ENCODE peak calls at places on chromosomes 12 and 14, in ten cellular contexts. N, V, C, S, Y, K, X, H, L and Q are unnamed samples.

GRCh38 chr12:91434081-91434480 is 251.5 kb upstream of the DCN start:
- DNase-seq in N (no peak), V (no peak), C (no peak), S (no peak), Y (no peak), K (no peak), X (no peak), H (no peak), L (no peak), Q (no peak)

GRCh38 chr12:26334621-26335124 is 139.3 kb downstream of the SSPN start:
- DNase-seq in N (no peak), V (no peak), C (no peak), S (no peak), Y (no peak), K (no peak), X (no peak), H (peak), L (no peak), Q (no peak)

GRCh38 chr12:46264057-46264456 is 4.8 kb downstream of the SLC38A1 start:
- DNase-seq in N (peak), V (no peak), C (no peak), S (no peak), Y (no peak), K (no peak), X (no peak), H (no peak), L (no peak), Q (no peak)

GRCh38 chr14:33702293-33702692 is 248.6 kb downstream of the EGLN3 start:
- DNase-seq in N (no peak), V (no peak), C (no peak), S (no peak), Y (no peak), K (no peak), X (no peak), H (no peak), L (no peak), Q (no peak)

GRCh38 chr14:63875311-63875710 is 22.5 kb downstream of the SYNE2 start:
- DNase-seq in N (no peak), V (no peak), C (no peak), S (no peak), Y (no peak), K (no peak), X (peak), H (no peak), L (no peak), Q (no peak)

GRCh38 chr12:25272937-25273526 is 22.3 kb upstream of the KRAS start:
- DNase-seq in N (no peak), V (no peak), C (no peak), S (no peak), Y (no peak), K (no peak), X (no peak), H (no peak), L (peak), Q (no peak)

GRCh38 chr12:100234591-100235304 is 32.1 kb downstream of the DEPDC4 start:
- DNase-seq in N (peak), V (peak), C (no peak), S (no peak), Y (no peak), K (no peak), X (peak), H (no peak), L (no peak), Q (peak)

GRCh38 chr12:123757555-123757954 is 4.5 kb upstream of the DNAH10 start:
- DNase-seq in N (peak), V (no peak), C (no peak), S (no peak), Y (no peak), K (no peak), X (no peak), H (no peak), L (no peak), Q (no peak)

GRCh38 chr12:108597559-108598471 is at the start of gene TMEM119:
- DNase-seq in N (no peak), V (no peak), C (no peak), S (no peak), Y (no peak), K (no peak), X (no peak), H (peak), L (no peak), Q (no peak)

GRCh38 chr12:84805474-84805858 is 107.1 kb downstream of the SLC6A15 start:
- DNase-seq in N (no peak), V (no peak), C (no peak), S (no peak), Y (no peak), K (no peak), X (no peak), H (no peak), L (no peak), Q (no peak)

GRCh38 chr14:32028599-32028998 is 48.5 kb upstream of the ARHGAP5 start:
- DNase-seq in N (no peak), V (no peak), C (no peak), S (no peak), Y (no peak), K (no peak), X (peak), H (no peak), L (no peak), Q (no peak)

GRCh38 chr14:91170504-91171121 is 56.7 kb downstream of the DGLUCY start:
- DNase-seq in N (no peak), V (no peak), C (no peak), S (no peak), Y (no peak), K (peak), X (peak), H (peak), L (peak), Q (no peak)

GRCh38 chr12:85823436-85824179 is 12.6 kb downstream of the RASSF9 start:
- DNase-seq in N (no peak), V (no peak), C (no peak), S (no peak), Y (no peak), K (no peak), X (peak), H (no peak), L (no peak), Q (no peak)

GRCh38 chr12:12358528-12358927 is 1.6 kb downstream of the BORCS5 start:
- DNase-seq in N (no peak), V (no peak), C (no peak), S (no peak), Y (no peak), K (no peak), X (no peak), H (no peak), L (no peak), Q (no peak)

GRCh38 chr12:118035194-118036041 is 18.9 kb downstream of the RFC5 start:
- DNase-seq in N (no peak), V (peak), C (no peak), S (no peak), Y (no peak), K (no peak), X (peak), H (no peak), L (no peak), Q (no peak)

GRCh38 chr14:65054471-65055085 is 47.7 kb downstream of the MAX start:
- DNase-seq in N (no peak), V (no peak), C (no peak), S (no peak), Y (no peak), K (no peak), X (no peak), H (no peak), L (peak), Q (no peak)

GRCh38 chr12:2288471-2288870 is 235.7 kb downstream of the CACNA1C start:
- DNase-seq in N (no peak), V (no peak), C (no peak), S (no peak), Y (no peak), K (no peak), X (no peak), H (no peak), L (peak), Q (no peak)

GRCh38 chr12:109626378-109627115 is 53.0 kb downstream of the MVK start:
- DNase-seq in N (no peak), V (no peak), C (no peak), S (no peak), Y (no peak), K (no peak), X (no peak), H (peak), L (no peak), Q (no peak)

GRCh38 chr12:131770120-131770519 is 58.1 kb upstream of the MMP17 start:
- DNase-seq in N (no peak), V (no peak), C (no peak), S (no peak), Y (no peak), K (no peak), X (no peak), H (no peak), L (no peak), Q (no peak)

GRCh38 chr12:71476513-71476912 is 36.9 kb downstream of the LGR5 start:
- DNase-seq in N (peak), V (no peak), C (no peak), S (no peak), Y (no peak), K (no peak), X (peak), H (no peak), L (no peak), Q (no peak)

GRCh38 chr12:107593713-107594381 is 91.8 kb upstream of the PWP1 start:
- DNase-seq in N (no peak), V (no peak), C (no peak), S (no peak), Y (no peak), K (no peak), X (no peak), H (no peak), L (no peak), Q (no peak)

GRCh38 chr14:90573385-90574105 is 176.7 kb downstream of the CALM1 start:
- DNase-seq in N (no peak), V (no peak), C (no peak), S (no peak), Y (no peak), K (no peak), X (no peak), H (no peak), L (no peak), Q (no peak)

GRCh38 chr14:100340454-100340813 is 17.3 kb downstream of the SLC25A47 start:
- DNase-seq in N (no peak), V (no peak), C (no peak), S (no peak), Y (no peak), K (no peak), X (no peak), H (no peak), L (peak), Q (no peak)

GRCh38 chr14:60058087-60058486 is 33.6 kb upstream of the PCNX4 start:
- DNase-seq in N (no peak), V (no peak), C (no peak), S (no peak), Y (no peak), K (no peak), X (no peak), H (no peak), L (no peak), Q (no peak)

GRCh38 chr12:100213016-100213891 is 12.6 kb downstream of the ACTR6 start:
- DNase-seq in N (no peak), V (no peak), C (no peak), S (no peak), Y (no peak), K (no peak), X (no peak), H (no peak), L (no peak), Q (no peak)

GRCh38 chr14:26598081-26598671 is 343 bp upstream of the NOVA1 start:
- DNase-seq in N (peak), V (peak), C (peak), S (peak), Y (peak), K (peak), X (peak), H (peak), L (peak), Q (peak)

GRCh38 chr12:6771091-6771495 is 1.2 kb upstream of the LAG3 start:
- DNase-seq in N (no peak), V (no peak), C (no peak), S (no peak), Y (no peak), K (no peak), X (no peak), H (no peak), L (no peak), Q (peak)

GRCh38 chr12:5554711-5555110 is 122.8 kb downstream of the NTF3 start:
- DNase-seq in N (peak), V (no peak), C (no peak), S (no peak), Y (no peak), K (no peak), X (peak), H (no peak), L (no peak), Q (no peak)

GRCh38 chr14:105891221-105891602 is 364.8 kb downstream of the TMEM121 start:
- DNase-seq in N (no peak), V (no peak), C (no peak), S (no peak), Y (peak), K (no peak), X (no peak), H (no peak), L (no peak), Q (no peak)

GRCh38 chr12:102602549-102602948 is 122.2 kb upstream of the IGF1 start:
- DNase-seq in N (no peak), V (no peak), C (no peak), S (no peak), Y (no peak), K (no peak), X (no peak), H (no peak), L (no peak), Q (no peak)